ENCODE peak calls at places on chromosomes 13 and 19, in ten cellular contexts. T is AG10803; F is mammary epithelial cell; S is GM13976; Q is CD8-positive, alpha-beta T cell; U is AG04449; I is dorsolateral prefrontal cortex; R is AG09309; M is WTC11; D is neural crest cell. B is an unnamed sample.
A peak's percentile ranks its signal among the peaks of the same experiment; 100 is the strongest.

GRCh38 chr13:36848228-36848982 is 29.4 kb downstream of the RFXAP start:
- DNase-seq in R (no peak), D (no peak), Q (no peak), F (no peak), S (no peak), T (no peak), I (no peak), M (peak; percentile 29), U (no peak), B (no peak)

GRCh38 chr19:6667114-6667627 is 2.8 kb downstream of the TNFSF14 start:
- DNase-seq in T (no peak), U (no peak), D (no peak), S (no peak), I (no peak), F (no peak), Q (no peak), R (no peak), M (no peak), B (no peak)

GRCh38 chr19:33249740-33250366 is 24.2 kb upstream of the SLC7A10 start:
- DNase-seq in D (no peak), R (no peak), Q (no peak), S (no peak), U (no peak), T (no peak), F (no peak), M (no peak), I (no peak), B (no peak)

GRCh38 chr13:97001641-97002040 is 7.4 kb upstream of the OXGR1 start:
- DNase-seq in I (no peak), U (no peak), R (no peak), Q (no peak), M (no peak), D (no peak), T (no peak), S (no peak), F (no peak), B (no peak)

GRCh38 chr13:63124863-63125262 is 1709.2 kb upstream of the PCDH20 start:
- DNase-seq in M (no peak), R (no peak), S (no peak), D (no peak), I (no peak), U (no peak), F (no peak), T (peak; percentile 21), Q (no peak), B (no peak)

GRCh38 chr19:7980168-7980567 is 25.3 kb downstream of the ELAVL1 start:
- DNase-seq in U (no peak), F (no peak), I (no peak), M (no peak), R (no peak), Q (no peak), T (no peak), S (no peak), D (no peak), B (no peak)

GRCh38 chr19:12692960-12693359 is 3.5 kb downstream of the FBXW9 start:
- DNase-seq in Q (no peak), R (no peak), S (no peak), D (no peak), T (no peak), U (no peak), M (no peak), F (no peak), I (no peak), B (no peak)

GRCh38 chr19:7187605-7188339 is 106.4 kb downstream of the INSR start:
- DNase-seq in M (no peak), T (no peak), D (no peak), I (no peak), Q (no peak), F (no peak), R (no peak), U (no peak), S (no peak), B (no peak)

GRCh38 chr13:51585234-51585672 is 991 bp downstream of the WDFY2 start:
- DNase-seq in T (peak; percentile 24), R (no peak), M (no peak), F (no peak), S (no peak), D (no peak), I (no peak), Q (no peak), U (no peak), B (no peak)

GRCh38 chr13:51583469-51583874 is 790 bp upstream of the WDFY2 start:
- DNase-seq in I (no peak), T (no peak), M (no peak), F (no peak), S (no peak), Q (no peak), R (no peak), U (no peak), D (no peak), B (no peak)

GRCh38 chr13:51584731-51585191 is 499 bp downstream of the WDFY2 start:
- DNase-seq in S (peak; percentile 66), I (peak; percentile 69), M (peak; percentile 72), D (peak; percentile 53), Q (peak; percentile 46), R (no peak), U (no peak), F (peak; percentile 79), T (peak; percentile 31), B (peak; percentile 53)

GRCh38 chr13:51585696-51586095 is 1.4 kb downstream of the WDFY2 start:
- DNase-seq in Q (no peak), F (peak; percentile 72), D (no peak), T (peak; percentile 52), S (no peak), M (no peak), I (no peak), U (no peak), R (no peak), B (no peak)

DNA sequence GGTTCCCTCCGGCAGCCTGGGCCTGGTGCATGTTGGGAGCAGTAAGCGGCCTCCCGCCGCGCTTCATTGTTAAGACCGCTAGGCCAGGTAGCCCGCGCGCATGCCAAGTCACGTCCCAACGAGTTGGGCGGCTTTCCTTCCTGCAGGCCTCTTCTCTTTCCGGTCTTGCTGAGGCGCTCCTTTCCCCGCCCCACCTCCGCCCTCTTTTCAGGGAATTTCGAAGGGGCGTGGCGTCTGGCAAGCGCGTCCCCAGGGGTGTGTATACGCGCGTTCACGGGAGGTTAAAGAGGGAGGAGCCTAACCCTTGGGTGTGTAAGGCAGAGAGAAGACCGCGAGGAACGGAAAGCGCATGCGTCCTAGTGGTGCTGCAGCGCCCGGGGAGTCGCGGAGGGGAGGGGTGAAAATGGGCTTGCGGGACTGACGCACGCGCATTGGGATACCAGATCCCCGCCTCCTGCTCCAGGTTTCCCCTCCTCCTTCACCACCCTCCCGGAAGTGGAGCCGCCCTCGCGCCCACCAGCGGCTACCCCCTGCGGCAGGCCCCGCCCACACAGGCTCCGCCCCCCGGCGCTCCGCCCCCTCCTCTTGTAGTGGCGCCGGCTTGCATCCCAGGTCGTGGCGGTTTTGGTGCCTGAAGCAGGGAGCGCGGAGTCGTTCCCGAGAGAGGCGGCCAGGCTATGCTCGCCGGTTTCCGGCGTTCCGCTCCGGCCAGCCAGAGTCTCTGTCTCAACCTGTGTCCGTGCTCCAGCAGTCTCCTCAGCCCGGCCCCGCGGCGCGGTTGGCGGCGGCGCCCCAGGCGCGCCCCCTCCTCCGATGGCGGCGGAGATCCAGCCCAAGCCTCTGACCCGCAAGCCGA is at the start of gene WDFY2:
- DNase-seq in S (peak; percentile 96), F (peak; percentile 100), U (peak; percentile 98), T (peak; percentile 100), D (peak; percentile 99), R (peak; percentile 99), I (peak; percentile 99), Q (peak; percentile 98), M (peak; percentile 99), B (peak; percentile 99)
- TF ChIP-seq CTCF in S (no peak), F (no peak), U (peak; percentile 51), T (peak; percentile 23), D (peak; percentile 18), R (no peak), I (peak; percentile 36), Q (no peak), M (no peak), B (no peak)

DNA sequence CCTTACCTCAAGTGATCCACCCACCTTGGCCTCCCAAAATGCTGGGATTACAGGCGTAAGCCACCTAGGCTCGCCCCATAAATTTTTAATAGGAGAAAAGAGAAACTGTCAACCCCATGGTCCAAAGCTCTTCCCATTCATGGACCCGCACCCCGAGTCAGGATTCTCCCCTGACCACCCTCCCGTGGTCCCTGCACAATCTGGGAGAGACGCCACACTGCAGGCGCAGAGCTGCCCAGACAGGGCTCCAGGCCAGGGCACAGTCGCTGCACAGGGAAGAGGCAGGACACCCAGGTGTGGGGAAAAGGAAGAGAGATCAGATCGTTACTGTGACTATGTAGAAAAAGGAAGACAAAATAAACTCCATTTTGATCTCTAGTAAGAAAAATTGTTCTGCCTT is 54.5 kb downstream of the ZNF93 start:
- DNase-seq in R (no peak), U (no peak), I (no peak), M (no peak), T (no peak), F (no peak), D (no peak), S (no peak), Q (no peak), B (no peak)
- TF ChIP-seq CTCF in R (no peak), U (no peak), I (no peak), M (no peak), T (no peak), F (no peak), D (no peak), S (no peak), Q (no peak), B (no peak)

GRCh38 chr13:51282322-51282721 is 57.2 kb upstream of the SERPINE3 start:
- DNase-seq in I (no peak), F (no peak), R (no peak), S (no peak), T (no peak), M (no peak), U (no peak), D (no peak), Q (no peak), B (no peak)

GRCh38 chr13:51287758-51288157 is 51.7 kb upstream of the SERPINE3 start:
- DNase-seq in R (no peak), D (no peak), I (no peak), Q (no peak), F (no peak), M (no peak), U (no peak), T (no peak), S (no peak), B (no peak)

GRCh38 chr13:51286135-51287002 is 53.1 kb upstream of the SERPINE3 start:
- DNase-seq in Q (peak; percentile 24), F (peak; percentile 43), S (peak; percentile 76), T (peak; percentile 57), U (no peak), R (no peak), I (peak; percentile 88), D (peak; percentile 80), M (peak; percentile 89), B (peak; percentile 77)

GRCh38 chr13:51283361-51283760 is 56.1 kb upstream of the SERPINE3 start:
- DNase-seq in R (no peak), D (no peak), F (no peak), U (no peak), I (no peak), T (no peak), Q (no peak), M (no peak), S (no peak), B (no peak)

GRCh38 chr13:51284339-51284738 is 55.2 kb upstream of the SERPINE3 start:
- DNase-seq in I (no peak), M (no peak), D (no peak), F (no peak), Q (no peak), S (no peak), U (no peak), T (no peak), R (no peak), B (no peak)
- TF ChIP-seq CTCF in I (no peak), M (no peak), D (no peak), F (no peak), Q (no peak), S (no peak), U (no peak), T (no peak), R (no peak), B (no peak)

GRCh38 chr13:112972867-112973576 is 4.0 kb downstream of the MCF2L start:
- DNase-seq in Q (no peak), F (no peak), S (no peak), M (no peak), I (peak; percentile 33), R (no peak), D (no peak), T (no peak), U (no peak), B (no peak)
- TF ChIP-seq CTCF in Q (no peak), F (no peak), S (no peak), M (no peak), I (no peak), R (no peak), D (no peak), T (no peak), U (no peak), B (no peak)